ENCODE peak calls at places on chromosomes 1 and 21, in nine cellular contexts. One of them, this sample, is unnamed.
A peak's percentile ranks its signal among the peaks of the same experiment; 100 is the strongest.

GRCh38 chr21:26115346-26115745 is 55.2 kb downstream of the APP start:
- DNase-seq in tibial nerve: no peak
- DNase-seq in CD8-positive, alpha-beta T cell: no peak
- DNase-seq in right atrium auricular region: no peak
- DNase-seq in IMR-90: no peak
- DNase-seq in heart left ventricle: no peak
- DNase-seq in esophagus squamous epithelium: no peak
- DNase-seq in MM.1S: no peak
- DNase-seq in mesenchymal stem cell: no peak
- DNase-seq in this sample: no peak

GRCh38 chr1:221174598-221174997 is 295.4 kb downstream of the HLX start:
- DNase-seq in MM.1S: no peak
- DNase-seq in CD8-positive, alpha-beta T cell: no peak
- DNase-seq in tibial nerve: no peak
- DNase-seq in heart left ventricle: peak; percentile 87
- DNase-seq in IMR-90: no peak
- DNase-seq in mesenchymal stem cell: no peak
- DNase-seq in esophagus squamous epithelium: no peak
- DNase-seq in right atrium auricular region: peak; percentile 69
- DNase-seq in this sample: no peak

GRCh38 chr1:51850420-51851297 is 27.9 kb downstream of the NRDC start:
- DNase-seq in heart left ventricle: peak; percentile 49
- DNase-seq in mesenchymal stem cell: no peak
- DNase-seq in CD8-positive, alpha-beta T cell: no peak
- DNase-seq in right atrium auricular region: no peak
- DNase-seq in esophagus squamous epithelium: no peak
- DNase-seq in MM.1S: no peak
- DNase-seq in tibial nerve: no peak
- DNase-seq in IMR-90: no peak
- DNase-seq in this sample: no peak

GRCh38 chr1:170461362-170461761 is 70.6 kb upstream of the GORAB start:
- DNase-seq in CD8-positive, alpha-beta T cell: no peak
- DNase-seq in tibial nerve: no peak
- DNase-seq in right atrium auricular region: no peak
- DNase-seq in esophagus squamous epithelium: no peak
- DNase-seq in IMR-90: peak; percentile 30
- DNase-seq in mesenchymal stem cell: peak; percentile 27
- DNase-seq in MM.1S: no peak
- DNase-seq in heart left ventricle: no peak
- DNase-seq in this sample: no peak

GRCh38 chr1:203663294-203663693 is 36.7 kb downstream of the ATP2B4 start:
- DNase-seq in IMR-90: peak; percentile 98
- DNase-seq in tibial nerve: no peak
- DNase-seq in esophagus squamous epithelium: no peak
- DNase-seq in right atrium auricular region: no peak
- DNase-seq in mesenchymal stem cell: peak; percentile 96
- DNase-seq in MM.1S: no peak
- DNase-seq in CD8-positive, alpha-beta T cell: no peak
- DNase-seq in heart left ventricle: no peak
- DNase-seq in this sample: no peak

GRCh38 chr21:26210614-26211013 is 40.0 kb upstream of the APP start:
- DNase-seq in MM.1S: no peak
- DNase-seq in heart left ventricle: no peak
- DNase-seq in esophagus squamous epithelium: no peak
- DNase-seq in IMR-90: no peak
- DNase-seq in tibial nerve: no peak
- DNase-seq in CD8-positive, alpha-beta T cell: no peak
- DNase-seq in mesenchymal stem cell: no peak
- DNase-seq in right atrium auricular region: no peak
- DNase-seq in this sample: no peak

GRCh38 chr1:22662318-22662717 is 9.3 kb downstream of the C1QB start:
- DNase-seq in right atrium auricular region: no peak
- DNase-seq in heart left ventricle: no peak
- DNase-seq in CD8-positive, alpha-beta T cell: no peak
- DNase-seq in esophagus squamous epithelium: no peak
- DNase-seq in tibial nerve: no peak
- DNase-seq in IMR-90: no peak
- DNase-seq in MM.1S: no peak
- DNase-seq in mesenchymal stem cell: no peak
- DNase-seq in this sample: peak; percentile 8

GRCh38 chr21:28904961-28905435 is 87.7 kb downstream of the LTN1 start:
- DNase-seq in tibial nerve: no peak
- DNase-seq in heart left ventricle: no peak
- DNase-seq in mesenchymal stem cell: no peak
- DNase-seq in MM.1S: no peak
- DNase-seq in IMR-90: no peak
- DNase-seq in right atrium auricular region: no peak
- DNase-seq in esophagus squamous epithelium: no peak
- DNase-seq in CD8-positive, alpha-beta T cell: no peak
- DNase-seq in this sample: no peak

GRCh38 chr21:25831300-25831699 is 96.5 kb downstream of the GABPA start:
- DNase-seq in IMR-90: peak; percentile 39
- DNase-seq in MM.1S: no peak
- DNase-seq in right atrium auricular region: no peak
- DNase-seq in esophagus squamous epithelium: no peak
- DNase-seq in CD8-positive, alpha-beta T cell: no peak
- DNase-seq in tibial nerve: no peak
- DNase-seq in heart left ventricle: no peak
- DNase-seq in mesenchymal stem cell: no peak
- DNase-seq in this sample: no peak

GRCh38 chr1:6700853-6701436 is 671 bp downstream of the DNAJC11 start:
- DNase-seq in CD8-positive, alpha-beta T cell: no peak
- DNase-seq in tibial nerve: no peak
- DNase-seq in IMR-90: no peak
- DNase-seq in right atrium auricular region: no peak
- DNase-seq in MM.1S: peak; percentile 6
- DNase-seq in esophagus squamous epithelium: no peak
- DNase-seq in mesenchymal stem cell: peak; percentile 30
- DNase-seq in heart left ventricle: no peak
- DNase-seq in this sample: no peak

GRCh38 chr1:51635611-51636010 is 18.7 kb downstream of the OSBPL9 start:
- DNase-seq in CD8-positive, alpha-beta T cell: no peak
- DNase-seq in esophagus squamous epithelium: no peak
- DNase-seq in MM.1S: no peak
- DNase-seq in IMR-90: no peak
- DNase-seq in tibial nerve: no peak
- DNase-seq in mesenchymal stem cell: no peak
- DNase-seq in right atrium auricular region: no peak
- DNase-seq in heart left ventricle: no peak
- DNase-seq in this sample: no peak

GRCh38 chr21:20877976-20878375 is 120.2 kb upstream of the NCAM2 start:
- DNase-seq in CD8-positive, alpha-beta T cell: no peak
- DNase-seq in heart left ventricle: no peak
- DNase-seq in tibial nerve: no peak
- DNase-seq in mesenchymal stem cell: no peak
- DNase-seq in IMR-90: no peak
- DNase-seq in MM.1S: no peak
- DNase-seq in esophagus squamous epithelium: no peak
- DNase-seq in right atrium auricular region: no peak
- DNase-seq in this sample: no peak
- H3K9me3 ChIP-seq in CD8-positive, alpha-beta T cell: no peaks in the 10 kb centered on the region
- H3K9me3 ChIP-seq in heart left ventricle: no peaks in the 10 kb centered on the region
- H3K9me3 ChIP-seq in tibial nerve: no peaks in the 10 kb centered on the region
- H3K9me3 ChIP-seq in mesenchymal stem cell: no peaks in the 10 kb centered on the region
- H3K9me3 ChIP-seq in IMR-90: peaks cover 2% of the 10 kb centered on the region
- H3K9me3 ChIP-seq in MM.1S: no peaks in the 10 kb centered on the region
- H3K9me3 ChIP-seq in esophagus squamous epithelium: no peaks in the 10 kb centered on the region
- H3K9me3 ChIP-seq in right atrium auricular region: no peaks in the 10 kb centered on the region
- H3K9me3 ChIP-seq in this sample: no peaks in the 10 kb centered on the region

GRCh38 chr21:15124731-15125130 is 59.9 kb upstream of the NRIP1 start:
- DNase-seq in mesenchymal stem cell: no peak
- DNase-seq in CD8-positive, alpha-beta T cell: no peak
- DNase-seq in right atrium auricular region: no peak
- DNase-seq in heart left ventricle: no peak
- DNase-seq in tibial nerve: no peak
- DNase-seq in MM.1S: no peak
- DNase-seq in esophagus squamous epithelium: no peak
- DNase-seq in IMR-90: no peak
- DNase-seq in this sample: no peak

GRCh38 chr21:15121655-15122120 is 56.9 kb upstream of the NRIP1 start:
- DNase-seq in mesenchymal stem cell: peak; percentile 45
- DNase-seq in CD8-positive, alpha-beta T cell: no peak
- DNase-seq in esophagus squamous epithelium: no peak
- DNase-seq in right atrium auricular region: no peak
- DNase-seq in IMR-90: peak; percentile 47
- DNase-seq in tibial nerve: no peak
- DNase-seq in MM.1S: no peak
- DNase-seq in heart left ventricle: peak; percentile 33
- DNase-seq in this sample: no peak

GRCh38 chr21:15121097-15121654 is 56.4 kb upstream of the NRIP1 start:
- DNase-seq in tibial nerve: no peak
- DNase-seq in heart left ventricle: no peak
- DNase-seq in CD8-positive, alpha-beta T cell: no peak
- DNase-seq in MM.1S: no peak
- DNase-seq in esophagus squamous epithelium: no peak
- DNase-seq in mesenchymal stem cell: no peak
- DNase-seq in right atrium auricular region: no peak
- DNase-seq in IMR-90: no peak
- DNase-seq in this sample: no peak

GRCh38 chr21:15126948-15127347 is 62.1 kb upstream of the NRIP1 start:
- DNase-seq in CD8-positive, alpha-beta T cell: no peak
- DNase-seq in esophagus squamous epithelium: no peak
- DNase-seq in tibial nerve: no peak
- DNase-seq in right atrium auricular region: no peak
- DNase-seq in MM.1S: no peak
- DNase-seq in mesenchymal stem cell: no peak
- DNase-seq in heart left ventricle: peak; percentile 38
- DNase-seq in IMR-90: no peak
- DNase-seq in this sample: no peak

DNA sequence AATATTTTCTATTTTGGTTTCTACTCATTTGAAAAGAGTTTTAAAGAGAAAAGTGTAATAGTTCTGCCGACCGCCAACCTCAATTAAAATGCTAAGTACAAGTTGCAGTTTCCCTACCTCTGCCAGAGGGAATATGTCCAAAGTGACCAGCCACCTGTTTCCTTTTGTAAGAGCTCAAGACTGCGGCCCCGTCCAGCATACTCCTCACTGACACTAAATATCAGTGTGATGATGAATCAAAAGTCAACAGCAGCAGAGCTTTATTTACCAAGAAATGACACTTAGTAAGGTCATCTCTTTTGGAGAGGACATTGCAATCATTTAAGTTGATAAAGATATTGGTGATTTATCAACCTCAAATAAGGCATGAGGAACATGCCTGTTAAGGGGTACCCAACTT is 57.4 kb upstream of the NRIP1 start:
- DNase-seq in MM.1S: no peak
- DNase-seq in heart left ventricle: no peak
- DNase-seq in tibial nerve: no peak
- DNase-seq in right atrium auricular region: no peak
- DNase-seq in CD8-positive, alpha-beta T cell: no peak
- DNase-seq in mesenchymal stem cell: no peak
- DNase-seq in esophagus squamous epithelium: no peak
- DNase-seq in IMR-90: no peak
- DNase-seq in this sample: no peak
- H3K4me3 ChIP-seq in MM.1S: no peak overlapping the region
- H3K4me3 ChIP-seq in heart left ventricle: no peak overlapping the region
- H3K4me3 ChIP-seq in tibial nerve: no peak overlapping the region
- H3K4me3 ChIP-seq in right atrium auricular region: no peak overlapping the region
- H3K4me3 ChIP-seq in CD8-positive, alpha-beta T cell: no peak overlapping the region
- H3K4me3 ChIP-seq in mesenchymal stem cell: no peak overlapping the region
- H3K4me3 ChIP-seq in esophagus squamous epithelium: no peak overlapping the region
- H3K4me3 ChIP-seq in IMR-90: no peak overlapping the region
- H3K4me3 ChIP-seq in this sample: no peak overlapping the region

GRCh38 chr1:64476251-64476952 is 6.5 kb downstream of the CACHD1 start:
- DNase-seq in mesenchymal stem cell: peak; percentile 84
- DNase-seq in right atrium auricular region: no peak
- DNase-seq in CD8-positive, alpha-beta T cell: no peak
- DNase-seq in esophagus squamous epithelium: no peak
- DNase-seq in MM.1S: no peak
- DNase-seq in IMR-90: peak; percentile 87
- DNase-seq in heart left ventricle: no peak
- DNase-seq in tibial nerve: no peak
- DNase-seq in this sample: no peak

GRCh38 chr1:64473367-64473766 is 3.4 kb downstream of the CACHD1 start:
- DNase-seq in CD8-positive, alpha-beta T cell: no peak
- DNase-seq in tibial nerve: no peak
- DNase-seq in right atrium auricular region: no peak
- DNase-seq in mesenchymal stem cell: no peak
- DNase-seq in IMR-90: no peak
- DNase-seq in MM.1S: no peak
- DNase-seq in heart left ventricle: no peak
- DNase-seq in esophagus squamous epithelium: no peak
- DNase-seq in this sample: peak; percentile 63

GRCh38 chr1:64474639-64475038 is 4.7 kb downstream of the CACHD1 start:
- DNase-seq in MM.1S: no peak
- DNase-seq in esophagus squamous epithelium: no peak
- DNase-seq in heart left ventricle: peak; percentile 80
- DNase-seq in CD8-positive, alpha-beta T cell: no peak
- DNase-seq in tibial nerve: no peak
- DNase-seq in mesenchymal stem cell: no peak
- DNase-seq in right atrium auricular region: no peak
- DNase-seq in IMR-90: no peak
- DNase-seq in this sample: no peak

GRCh38 chr1:64472805-64473204 is 2.9 kb downstream of the CACHD1 start:
- DNase-seq in IMR-90: no peak
- DNase-seq in CD8-positive, alpha-beta T cell: no peak
- DNase-seq in mesenchymal stem cell: no peak
- DNase-seq in heart left ventricle: no peak
- DNase-seq in tibial nerve: no peak
- DNase-seq in MM.1S: no peak
- DNase-seq in right atrium auricular region: no peak
- DNase-seq in esophagus squamous epithelium: no peak
- DNase-seq in this sample: peak; percentile 70

GRCh38 chr1:64474133-64474532 is 4.2 kb downstream of the CACHD1 start:
- DNase-seq in CD8-positive, alpha-beta T cell: no peak
- DNase-seq in heart left ventricle: no peak
- DNase-seq in right atrium auricular region: no peak
- DNase-seq in MM.1S: no peak
- DNase-seq in esophagus squamous epithelium: no peak
- DNase-seq in IMR-90: no peak
- DNase-seq in tibial nerve: no peak
- DNase-seq in mesenchymal stem cell: no peak
- DNase-seq in this sample: no peak
- H3K4me1 ChIP-seq in CD8-positive, alpha-beta T cell: peaks cover 10% of the 10 kb centered on the region
- H3K4me1 ChIP-seq in heart left ventricle: peaks cover 17% of the 10 kb centered on the region
- H3K4me1 ChIP-seq in right atrium auricular region: peaks cover 61% of the 10 kb centered on the region
- H3K4me1 ChIP-seq in MM.1S: no peaks in the 10 kb centered on the region
- H3K4me1 ChIP-seq in esophagus squamous epithelium: peaks cover 5% of the 10 kb centered on the region
- H3K4me1 ChIP-seq in IMR-90: peaks cover 5% of the 10 kb centered on the region
- H3K4me1 ChIP-seq in tibial nerve: peaks cover 9% of the 10 kb centered on the region
- H3K4me1 ChIP-seq in mesenchymal stem cell: peaks cover 19% of the 10 kb centered on the region
- H3K4me1 ChIP-seq in this sample: peaks cover 21% of the 10 kb centered on the region

GRCh38 chr1:82600314-82600713 is 799.6 kb downstream of the ADGRL2 start:
- DNase-seq in esophagus squamous epithelium: no peak
- DNase-seq in mesenchymal stem cell: no peak
- DNase-seq in MM.1S: no peak
- DNase-seq in heart left ventricle: no peak
- DNase-seq in CD8-positive, alpha-beta T cell: no peak
- DNase-seq in right atrium auricular region: no peak
- DNase-seq in tibial nerve: no peak
- DNase-seq in IMR-90: no peak
- DNase-seq in this sample: no peak
- H3K9me3 ChIP-seq in esophagus squamous epithelium: no peaks in the 10 kb centered on the region
- H3K9me3 ChIP-seq in mesenchymal stem cell: no peaks in the 10 kb centered on the region
- H3K9me3 ChIP-seq in MM.1S: no peaks in the 10 kb centered on the region
- H3K9me3 ChIP-seq in heart left ventricle: no peaks in the 10 kb centered on the region
- H3K9me3 ChIP-seq in CD8-positive, alpha-beta T cell: no peaks in the 10 kb centered on the region
- H3K9me3 ChIP-seq in right atrium auricular region: no peaks in the 10 kb centered on the region
- H3K9me3 ChIP-seq in tibial nerve: no peaks in the 10 kb centered on the region
- H3K9me3 ChIP-seq in IMR-90: peaks cover 2% of the 10 kb centered on the region
- H3K9me3 ChIP-seq in this sample: no peaks in the 10 kb centered on the region

GRCh38 chr1:37033355-37034291 is 692 bp downstream of the GRIK3 start:
- DNase-seq in mesenchymal stem cell: no peak
- DNase-seq in esophagus squamous epithelium: no peak
- DNase-seq in tibial nerve: no peak
- DNase-seq in IMR-90: no peak
- DNase-seq in heart left ventricle: no peak
- DNase-seq in CD8-positive, alpha-beta T cell: no peak
- DNase-seq in MM.1S: no peak
- DNase-seq in right atrium auricular region: no peak
- DNase-seq in this sample: no peak
- H3K4me3 ChIP-seq in mesenchymal stem cell: no peak overlapping the region
- H3K4me3 ChIP-seq in esophagus squamous epithelium: peak overlapping the region; percentile 23
- H3K4me3 ChIP-seq in tibial nerve: peak overlapping the region; percentile 44
- H3K4me3 ChIP-seq in IMR-90: no peak overlapping the region
- H3K4me3 ChIP-seq in heart left ventricle: peak overlapping the region; percentile 6
- H3K4me3 ChIP-seq in CD8-positive, alpha-beta T cell: no peak overlapping the region
- H3K4me3 ChIP-seq in MM.1S: no peak overlapping the region
- H3K4me3 ChIP-seq in right atrium auricular region: peak overlapping the region; percentile 25
- H3K4me3 ChIP-seq in this sample: no peak overlapping the region

This sample was measured in HAP-1.